ENCODE peak calls at places on chromosome 20, in six cellular contexts. One of them, this sample, is unnamed.
A peak's percentile ranks its signal among the peaks of the same experiment; 100 is the strongest.

GRCh38 chr20:31838646-31839292 is 6.6 kb downstream of the FOXS1 start:
- DNase-seq in left ventricle myocardium inferior: no peak
- DNase-seq in NB4: peak; percentile 74
- DNase-seq in cardiac muscle cell: peak; percentile 86
- DNase-seq in progenitor cell of endocrine pancreas: no peak
- DNase-seq in RWPE2: no peak
- DNase-seq in this sample: no peak

GRCh38 chr20:59232618-59233017 is 67.8 kb upstream of the EDN3 start:
- DNase-seq in left ventricle myocardium inferior: no peak
- DNase-seq in NB4: no peak
- DNase-seq in cardiac muscle cell: no peak
- DNase-seq in progenitor cell of endocrine pancreas: no peak
- DNase-seq in RWPE2: no peak
- DNase-seq in this sample: no peak

GRCh38 chr20:59007758-59008511 is 881 bp upstream of the CTSZ start:
- DNase-seq in left ventricle myocardium inferior: peak; percentile 43
- DNase-seq in NB4: peak; percentile 97
- DNase-seq in cardiac muscle cell: no peak
- DNase-seq in progenitor cell of endocrine pancreas: no peak
- DNase-seq in RWPE2: peak; percentile 77
- DNase-seq in this sample: no peak

GRCh38 chr20:19021406-19022117 is 190.9 kb upstream of the SLC24A3 start:
- DNase-seq in left ventricle myocardium inferior: no peak
- DNase-seq in NB4: no peak
- DNase-seq in cardiac muscle cell: no peak
- DNase-seq in progenitor cell of endocrine pancreas: no peak
- DNase-seq in RWPE2: no peak
- DNase-seq in this sample: no peak

GRCh38 chr20:56974499-56975250 is 291.8 kb downstream of the BMP7 start:
- DNase-seq in left ventricle myocardium inferior: no peak
- DNase-seq in NB4: peak; percentile 90
- DNase-seq in cardiac muscle cell: peak; percentile 62
- DNase-seq in progenitor cell of endocrine pancreas: peak; percentile 44
- DNase-seq in RWPE2: peak; percentile 74
- DNase-seq in this sample: peak; percentile 70

GRCh38 chr20:57005146-57005933 is 261.1 kb downstream of the BMP7 start:
- DNase-seq in left ventricle myocardium inferior: no peak
- DNase-seq in NB4: no peak
- DNase-seq in cardiac muscle cell: no peak
- DNase-seq in progenitor cell of endocrine pancreas: no peak
- DNase-seq in RWPE2: peak; percentile 74
- DNase-seq in this sample: no peak

GRCh38 chr20:31967830-31968249 is at the start of gene XKR7:
- DNase-seq in left ventricle myocardium inferior: no peak
- DNase-seq in NB4: peak; percentile 64
- DNase-seq in cardiac muscle cell: no peak
- DNase-seq in progenitor cell of endocrine pancreas: no peak
- DNase-seq in RWPE2: no peak
- DNase-seq in this sample: peak; percentile 23

GRCh38 chr20:13868331-13868730 is 83.5 kb downstream of the NDUFAF5 start:
- DNase-seq in left ventricle myocardium inferior: no peak
- DNase-seq in NB4: peak; percentile 82
- DNase-seq in cardiac muscle cell: no peak
- DNase-seq in progenitor cell of endocrine pancreas: no peak
- DNase-seq in RWPE2: no peak
- DNase-seq in this sample: no peak

GRCh38 chr20:62149532-62150235 is 6.1 kb downstream of the SS18L1 start:
- DNase-seq in left ventricle myocardium inferior: no peak
- DNase-seq in NB4: no peak
- DNase-seq in cardiac muscle cell: peak; percentile 24
- DNase-seq in progenitor cell of endocrine pancreas: no peak
- DNase-seq in RWPE2: peak; percentile 93
- DNase-seq in this sample: no peak

GRCh38 chr20:2006452-2007381 is 12.9 kb upstream of the PDYN start:
- DNase-seq in left ventricle myocardium inferior: no peak
- DNase-seq in NB4: peak; percentile 74
- DNase-seq in cardiac muscle cell: peak; percentile 79
- DNase-seq in progenitor cell of endocrine pancreas: no peak
- DNase-seq in RWPE2: no peak
- DNase-seq in this sample: peak; percentile 41

GRCh38 chr20:41274152-41274551 is 43.4 kb downstream of the ZHX3 start:
- DNase-seq in left ventricle myocardium inferior: no peak
- DNase-seq in NB4: no peak
- DNase-seq in cardiac muscle cell: no peak
- DNase-seq in progenitor cell of endocrine pancreas: no peak
- DNase-seq in RWPE2: no peak
- DNase-seq in this sample: no peak

GRCh38 chr20:58179432-58180099 is 48.9 kb downstream of the ANKRD60 start:
- DNase-seq in left ventricle myocardium inferior: peak; percentile 58
- DNase-seq in NB4: peak; percentile 61
- DNase-seq in cardiac muscle cell: peak; percentile 42
- DNase-seq in progenitor cell of endocrine pancreas: peak; percentile 73
- DNase-seq in RWPE2: no peak
- DNase-seq in this sample: peak; percentile 80

GRCh38 chr20:7503501-7503900 is 436.8 kb downstream of the HAO1 start:
- DNase-seq in left ventricle myocardium inferior: no peak
- DNase-seq in NB4: no peak
- DNase-seq in cardiac muscle cell: peak; percentile 52
- DNase-seq in progenitor cell of endocrine pancreas: no peak
- DNase-seq in RWPE2: no peak
- DNase-seq in this sample: no peak

GRCh38 chr20:46634528-46634927 is 16.7 kb downstream of the SLC13A3 start:
- DNase-seq in left ventricle myocardium inferior: no peak
- DNase-seq in NB4: no peak
- DNase-seq in cardiac muscle cell: no peak
- DNase-seq in progenitor cell of endocrine pancreas: no peak
- DNase-seq in RWPE2: peak; percentile 63
- DNase-seq in this sample: no peak

GRCh38 chr20:219290-220115 is 7.6 kb upstream of the DEFB129 start:
- DNase-seq in left ventricle myocardium inferior: no peak
- DNase-seq in NB4: peak; percentile 58
- DNase-seq in cardiac muscle cell: peak; percentile 22
- DNase-seq in progenitor cell of endocrine pancreas: no peak
- DNase-seq in RWPE2: no peak
- DNase-seq in this sample: no peak

GRCh38 chr20:8874437-8874836 is 194.4 kb upstream of the PLCB4 start:
- DNase-seq in left ventricle myocardium inferior: no peak
- DNase-seq in NB4: no peak
- DNase-seq in cardiac muscle cell: peak; percentile 36
- DNase-seq in progenitor cell of endocrine pancreas: no peak
- DNase-seq in RWPE2: no peak
- DNase-seq in this sample: no peak

GRCh38 chr20:44695295-44696230 is 19.6 kb upstream of the CCN5 start:
- DNase-seq in left ventricle myocardium inferior: no peak
- DNase-seq in NB4: no peak
- DNase-seq in cardiac muscle cell: no peak
- DNase-seq in progenitor cell of endocrine pancreas: no peak
- DNase-seq in RWPE2: peak; percentile 33
- DNase-seq in this sample: no peak

GRCh38 chr20:47950557-47951283 is 165.4 kb upstream of the SULF2 start:
- DNase-seq in left ventricle myocardium inferior: no peak
- DNase-seq in NB4: no peak
- DNase-seq in cardiac muscle cell: no peak
- DNase-seq in progenitor cell of endocrine pancreas: no peak
- DNase-seq in RWPE2: no peak
- DNase-seq in this sample: no peak

GRCh38 chr20:44900231-44900854 is 9.5 kb upstream of the PABPC1L start:
- DNase-seq in left ventricle myocardium inferior: no peak
- DNase-seq in NB4: no peak
- DNase-seq in cardiac muscle cell: no peak
- DNase-seq in progenitor cell of endocrine pancreas: no peak
- DNase-seq in RWPE2: no peak
- DNase-seq in this sample: no peak

GRCh38 chr20:57717797-57718196 is 8.0 kb upstream of the PMEPA1 start:
- DNase-seq in left ventricle myocardium inferior: no peak
- DNase-seq in NB4: no peak
- DNase-seq in cardiac muscle cell: no peak
- DNase-seq in progenitor cell of endocrine pancreas: no peak
- DNase-seq in RWPE2: no peak
- DNase-seq in this sample: no peak

GRCh38 chr20:24684954-24685691 is 215.7 kb downstream of the SYNDIG1 start:
- DNase-seq in left ventricle myocardium inferior: no peak
- DNase-seq in NB4: no peak
- DNase-seq in cardiac muscle cell: no peak
- DNase-seq in progenitor cell of endocrine pancreas: no peak
- DNase-seq in RWPE2: peak; percentile 49
- DNase-seq in this sample: no peak

GRCh38 chr20:56755201-56755600 is 126.1 kb downstream of the TFAP2C start:
- DNase-seq in left ventricle myocardium inferior: no peak
- DNase-seq in NB4: no peak
- DNase-seq in cardiac muscle cell: no peak
- DNase-seq in progenitor cell of endocrine pancreas: no peak
- DNase-seq in RWPE2: no peak
- DNase-seq in this sample: no peak

GRCh38 chr20:2937902-2938301 is 64.6 kb downstream of the PTPRA start:
- DNase-seq in left ventricle myocardium inferior: no peak
- DNase-seq in NB4: no peak
- DNase-seq in cardiac muscle cell: no peak
- DNase-seq in progenitor cell of endocrine pancreas: no peak
- DNase-seq in RWPE2: no peak
- DNase-seq in this sample: no peak

GRCh38 chr20:8057871-8058270 is 38.3 kb upstream of the TMX4 start:
- DNase-seq in left ventricle myocardium inferior: no peak
- DNase-seq in NB4: no peak
- DNase-seq in cardiac muscle cell: no peak
- DNase-seq in progenitor cell of endocrine pancreas: no peak
- DNase-seq in RWPE2: no peak
- DNase-seq in this sample: no peak

DNA sequence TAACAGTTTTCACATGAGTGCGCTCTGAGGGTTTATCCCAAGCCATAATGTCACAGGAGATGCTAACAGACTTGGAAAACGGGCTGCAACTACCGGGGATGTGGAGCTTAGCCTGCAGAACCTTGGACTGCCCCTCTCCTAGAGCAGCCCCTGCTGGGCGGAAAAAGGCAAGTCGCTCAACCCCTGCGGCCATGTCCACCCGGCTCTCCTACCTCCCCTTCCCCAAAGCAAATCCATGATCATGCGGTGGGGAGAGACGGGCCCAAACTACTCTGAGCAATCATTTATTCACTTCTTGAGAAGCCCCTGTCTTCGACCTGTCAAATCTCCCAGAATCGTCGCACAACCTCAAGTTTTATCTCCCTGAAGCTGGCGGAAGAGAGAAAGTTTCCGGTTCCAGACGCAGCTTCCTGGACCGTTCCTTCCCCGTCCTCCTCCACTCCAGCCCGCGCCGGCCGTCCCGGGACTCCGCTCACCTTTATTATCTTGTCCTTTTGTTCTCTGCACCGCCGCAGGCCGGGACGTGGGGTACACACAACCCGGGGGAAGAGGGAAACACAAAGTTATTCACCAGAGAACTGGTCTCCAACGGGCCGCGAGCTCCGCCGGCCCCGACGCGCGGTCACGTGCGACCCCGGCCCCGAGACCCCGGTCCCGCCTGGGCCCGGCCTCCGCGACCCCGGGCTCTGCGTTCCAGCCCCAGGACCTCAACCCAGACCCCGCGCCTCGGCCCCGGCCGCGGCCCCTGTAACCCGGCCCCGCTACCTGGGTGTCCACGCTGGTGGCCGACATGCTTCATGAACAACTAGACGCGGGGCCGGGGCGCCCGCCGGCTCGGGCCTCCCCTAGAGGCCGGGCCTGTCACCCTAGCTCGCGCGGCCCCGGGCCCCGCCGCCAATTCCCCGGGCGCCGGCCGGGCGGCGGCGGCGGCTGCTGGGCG is 560 bp downstream of the YTHDF1 start:
- DNase-seq in left ventricle myocardium inferior: no peak
- DNase-seq in NB4: peak; percentile 67
- DNase-seq in cardiac muscle cell: peak; percentile 62
- DNase-seq in progenitor cell of endocrine pancreas: peak; percentile 27
- DNase-seq in RWPE2: peak; percentile 85
- DNase-seq in this sample: peak; percentile 35
- TF ChIP-seq CTCF in left ventricle myocardium inferior: no peak
- TF ChIP-seq CTCF in NB4: peak; percentile 58
- TF ChIP-seq CTCF in cardiac muscle cell: peak; percentile 69
- TF ChIP-seq CTCF in progenitor cell of endocrine pancreas: peak; percentile 57
- TF ChIP-seq CTCF in RWPE2: peak; percentile 95
- TF ChIP-seq CTCF in this sample: peak; percentile 59

DNA sequence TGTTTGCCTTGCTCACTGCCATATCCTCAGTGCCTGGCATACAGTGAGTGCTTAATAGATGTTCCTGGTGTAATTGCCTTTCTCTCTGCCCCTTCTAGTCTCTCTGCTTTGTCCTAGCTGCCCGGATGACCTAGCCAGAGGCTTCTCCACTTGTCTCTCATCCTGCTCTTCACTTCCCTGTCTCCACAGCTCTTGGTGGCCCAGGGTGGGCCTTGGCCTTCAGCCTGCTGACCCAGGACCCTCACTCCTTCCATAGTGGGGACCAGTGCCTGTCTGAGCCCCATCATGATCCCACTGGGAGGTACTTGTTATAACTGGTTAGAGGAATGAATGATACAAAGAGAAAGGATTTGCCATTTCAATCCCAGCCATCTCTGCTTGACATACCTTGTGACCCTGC is 49.2 kb upstream of the BLCAP start:
- DNase-seq in left ventricle myocardium inferior: no peak
- DNase-seq in NB4: no peak
- DNase-seq in cardiac muscle cell: no peak
- DNase-seq in progenitor cell of endocrine pancreas: no peak
- DNase-seq in RWPE2: peak; percentile 61
- DNase-seq in this sample: no peak
- TF ChIP-seq CTCF in left ventricle myocardium inferior: no peak
- TF ChIP-seq CTCF in NB4: no peak
- TF ChIP-seq CTCF in cardiac muscle cell: no peak
- TF ChIP-seq CTCF in progenitor cell of endocrine pancreas: no peak
- TF ChIP-seq CTCF in RWPE2: no peak
- TF ChIP-seq CTCF in this sample: no peak

GRCh38 chr20:35697696-35698297 is 1.4 kb downstream of the NFS1 start:
- DNase-seq in left ventricle myocardium inferior: no peak
- DNase-seq in NB4: no peak
- DNase-seq in cardiac muscle cell: no peak
- DNase-seq in progenitor cell of endocrine pancreas: no peak
- DNase-seq in RWPE2: peak; percentile 56
- DNase-seq in this sample: no peak

GRCh38 chr20:35699914-35700624 is 864 bp downstream of the ROMO1 start:
- DNase-seq in left ventricle myocardium inferior: no peak
- DNase-seq in NB4: no peak
- DNase-seq in cardiac muscle cell: no peak
- DNase-seq in progenitor cell of endocrine pancreas: no peak
- DNase-seq in RWPE2: no peak
- DNase-seq in this sample: no peak

GRCh38 chr20:35700625-35701148 is 1.5 kb downstream of the ROMO1 start:
- DNase-seq in left ventricle myocardium inferior: no peak
- DNase-seq in NB4: no peak
- DNase-seq in cardiac muscle cell: no peak
- DNase-seq in progenitor cell of endocrine pancreas: no peak
- DNase-seq in RWPE2: peak; percentile 69
- DNase-seq in this sample: no peak

GRCh38 chr20:35698298-35699126 is 640 bp downstream of the NFS1 start:
- DNase-seq in left ventricle myocardium inferior: no peak
- DNase-seq in NB4: peak; percentile 61
- DNase-seq in cardiac muscle cell: peak; percentile 23
- DNase-seq in progenitor cell of endocrine pancreas: no peak
- DNase-seq in RWPE2: peak; percentile 81
- DNase-seq in this sample: no peak

GRCh38 chr20:35699127-35699913 is at the start of the genes NFS1 and ROMO1:
- DNase-seq in left ventricle myocardium inferior: peak; percentile 87
- DNase-seq in NB4: peak; percentile 95
- DNase-seq in cardiac muscle cell: peak; percentile 85
- DNase-seq in progenitor cell of endocrine pancreas: peak; percentile 80
- DNase-seq in RWPE2: peak; percentile 97
- DNase-seq in this sample: peak; percentile 88
- TF ChIP-seq CTCF in left ventricle myocardium inferior: peak; percentile 39
- TF ChIP-seq CTCF in NB4: no peak
- TF ChIP-seq CTCF in cardiac muscle cell: peak; percentile 30
- TF ChIP-seq CTCF in progenitor cell of endocrine pancreas: peak; percentile 50
- TF ChIP-seq CTCF in RWPE2: peak; percentile 64
- TF ChIP-seq CTCF in this sample: peak; percentile 41

GRCh38 chr20:35884541-35884865 is 69.8 kb downstream of the SCAND1 start:
- DNase-seq in left ventricle myocardium inferior: no peak
- DNase-seq in NB4: no peak
- DNase-seq in cardiac muscle cell: no peak
- DNase-seq in progenitor cell of endocrine pancreas: no peak
- DNase-seq in RWPE2: no peak
- DNase-seq in this sample: no peak
- TF ChIP-seq CTCF in left ventricle myocardium inferior: peak; percentile 2
- TF ChIP-seq CTCF in NB4: no peak
- TF ChIP-seq CTCF in cardiac muscle cell: no peak
- TF ChIP-seq CTCF in progenitor cell of endocrine pancreas: no peak
- TF ChIP-seq CTCF in RWPE2: peak; percentile 95
- TF ChIP-seq CTCF in this sample: no peak